ENCODE peak calls at places on chromosomes 16 and 17, in five cellular contexts. One of them, this sample, is unnamed.

GRCh38 chr17:80950466-80951120 is 41.0 kb upstream of the CHMP6 start:
- DNase-seq in transverse colon: no peak
- DNase-seq in stomach: no peak
- DNase-seq in heart left ventricle: no peak
- DNase-seq in esophagus squamous epithelium: no peak
- DNase-seq in this sample: no peak

GRCh38 chr17:27355419-27355818 is 61.5 kb downstream of the WSB1 start:
- DNase-seq in transverse colon: no peak
- DNase-seq in stomach: no peak
- DNase-seq in heart left ventricle: no peak
- DNase-seq in esophagus squamous epithelium: no peak
- DNase-seq in this sample: no peak

GRCh38 chr17:17994271-17994670 is 21.6 kb downstream of the DRC3 start:
- DNase-seq in transverse colon: no peak
- DNase-seq in stomach: peak; percentile 43
- DNase-seq in heart left ventricle: peak; percentile 62
- DNase-seq in esophagus squamous epithelium: no peak
- DNase-seq in this sample: peak; percentile 70

GRCh38 chr17:80225230-80225629 is 5.0 kb downstream of the SLC26A11 start:
- DNase-seq in transverse colon: no peak
- DNase-seq in stomach: no peak
- DNase-seq in heart left ventricle: no peak
- DNase-seq in esophagus squamous epithelium: no peak
- DNase-seq in this sample: no peak

GRCh38 chr17:55769625-55770000 is 18.8 kb downstream of the PCTP start:
- DNase-seq in transverse colon: peak; percentile 17
- DNase-seq in stomach: no peak
- DNase-seq in heart left ventricle: no peak
- DNase-seq in esophagus squamous epithelium: no peak
- DNase-seq in this sample: no peak

GRCh38 chr16:67393790-67394270 is 532 bp upstream of the TPPP3 start:
- DNase-seq in transverse colon: no peak
- DNase-seq in stomach: no peak
- DNase-seq in heart left ventricle: no peak
- DNase-seq in esophagus squamous epithelium: no peak
- DNase-seq in this sample: no peak

GRCh38 chr17:64653325-64653984 is 8.7 kb downstream of the SMURF2 start:
- DNase-seq in transverse colon: no peak
- DNase-seq in stomach: no peak
- DNase-seq in heart left ventricle: no peak
- DNase-seq in esophagus squamous epithelium: no peak
- DNase-seq in this sample: no peak

GRCh38 chr16:85129846-85130706 is 17.8 kb upstream of the CIBAR2 start:
- DNase-seq in transverse colon: no peak
- DNase-seq in stomach: no peak
- DNase-seq in heart left ventricle: no peak
- DNase-seq in esophagus squamous epithelium: no peak
- DNase-seq in this sample: no peak

GRCh38 chr16:12062343-12063003 is 85.9 kb downstream of the SNX29 start:
- DNase-seq in transverse colon: peak; percentile 65
- DNase-seq in stomach: peak; percentile 54
- DNase-seq in heart left ventricle: peak; percentile 84
- DNase-seq in esophagus squamous epithelium: peak; percentile 14
- DNase-seq in this sample: peak; percentile 50

GRCh38 chr17:59762022-59762825 is 54.8 kb downstream of the VMP1 start:
- DNase-seq in transverse colon: no peak
- DNase-seq in stomach: no peak
- DNase-seq in heart left ventricle: no peak
- DNase-seq in esophagus squamous epithelium: no peak
- DNase-seq in this sample: no peak

GRCh38 chr16:86243571-86244154 is 266.7 kb upstream of the FOXF1 start:
- DNase-seq in transverse colon: no peak
- DNase-seq in stomach: no peak
- DNase-seq in heart left ventricle: no peak
- DNase-seq in esophagus squamous epithelium: no peak
- DNase-seq in this sample: no peak
- H3K4me1 ChIP-seq in transverse colon: peaks cover 3% of the 10 kb centered on the region
- H3K4me1 ChIP-seq in stomach: no peaks in the 10 kb centered on the region
- H3K4me1 ChIP-seq in heart left ventricle: no peaks in the 10 kb centered on the region
- H3K4me1 ChIP-seq in esophagus squamous epithelium: no peaks in the 10 kb centered on the region
- H3K4me1 ChIP-seq in this sample: no peaks in the 10 kb centered on the region

DNA sequence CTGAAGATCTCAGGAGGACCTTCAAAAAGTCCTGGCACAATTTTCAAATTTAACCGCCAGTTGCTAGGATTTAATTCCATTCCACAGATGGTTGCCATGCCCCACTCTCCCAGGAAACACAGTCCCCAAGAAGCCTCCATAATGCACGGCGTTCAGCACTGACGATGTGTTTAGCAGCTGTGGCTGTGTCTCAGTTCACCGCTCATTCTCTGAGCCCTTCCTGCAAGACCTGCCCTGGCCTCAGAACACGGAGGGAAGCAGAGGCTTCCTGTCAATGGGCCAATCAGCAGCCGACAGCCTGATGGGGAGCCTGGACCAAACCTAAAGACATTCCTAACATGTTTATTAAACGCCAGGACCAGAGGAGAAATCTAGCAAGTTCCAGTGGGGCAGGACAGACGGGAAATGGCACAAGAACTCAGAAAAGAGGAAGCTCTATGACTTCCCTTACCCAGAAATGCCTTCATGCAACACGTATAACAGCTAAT is 4.9 kb downstream of the MYLK3 start:
- DNase-seq in transverse colon: no peak
- DNase-seq in stomach: no peak
- DNase-seq in heart left ventricle: peak; percentile 73
- DNase-seq in esophagus squamous epithelium: no peak
- DNase-seq in this sample: peak; percentile 60
- H3K4me3 ChIP-seq in transverse colon: no peak overlapping the region
- H3K4me3 ChIP-seq in stomach: no peak overlapping the region
- H3K4me3 ChIP-seq in heart left ventricle: peak overlapping the region; percentile 77
- H3K4me3 ChIP-seq in esophagus squamous epithelium: no peak overlapping the region
- H3K4me3 ChIP-seq in this sample: no peak overlapping the region

DNA sequence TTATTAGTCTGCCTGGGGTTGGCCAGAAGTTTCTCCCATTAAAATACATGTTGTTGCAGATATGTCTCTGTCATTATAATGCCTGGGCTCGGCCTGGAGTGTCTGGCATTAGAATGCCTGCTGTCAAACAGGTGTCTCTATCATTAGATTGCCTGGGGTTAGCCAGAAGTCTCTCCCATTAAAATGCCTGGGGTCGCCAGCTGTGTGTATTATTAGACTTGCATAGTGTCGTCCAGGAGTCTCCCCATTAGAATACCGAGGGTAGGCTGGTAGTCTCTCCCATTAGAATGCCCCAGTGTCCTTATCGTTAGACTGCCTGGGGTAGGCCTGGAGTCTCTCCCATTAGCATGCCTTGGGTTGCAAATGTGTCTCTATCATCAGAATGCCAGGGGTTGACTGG is 2270.8 kb downstream of the TP53TG3F start:
- DNase-seq in transverse colon: no peak
- DNase-seq in stomach: no peak
- DNase-seq in heart left ventricle: no peak
- DNase-seq in esophagus squamous epithelium: no peak
- DNase-seq in this sample: no peak
- H3K9me3 ChIP-seq in transverse colon: peaks cover 18% of the 10 kb centered on the region
- H3K9me3 ChIP-seq in stomach: peaks cover 100% of the 10 kb centered on the region
- H3K9me3 ChIP-seq in heart left ventricle: no peaks in the 10 kb centered on the region
- H3K9me3 ChIP-seq in esophagus squamous epithelium: peaks cover 39% of the 10 kb centered on the region
- H3K9me3 ChIP-seq in this sample: no peaks in the 10 kb centered on the region

GRCh38 chr16:81602792-81603191 is 158.2 kb downstream of the CMIP start:
- DNase-seq in transverse colon: no peak
- DNase-seq in stomach: no peak
- DNase-seq in heart left ventricle: no peak
- DNase-seq in esophagus squamous epithelium: no peak
- DNase-seq in this sample: no peak

GRCh38 chr16:81607006-81607405 is 162.4 kb downstream of the CMIP start:
- DNase-seq in transverse colon: no peak
- DNase-seq in stomach: no peak
- DNase-seq in heart left ventricle: no peak
- DNase-seq in esophagus squamous epithelium: no peak
- DNase-seq in this sample: no peak

GRCh38 chr16:81606039-81606438 is 161.4 kb downstream of the CMIP start:
- DNase-seq in transverse colon: no peak
- DNase-seq in stomach: no peak
- DNase-seq in heart left ventricle: no peak
- DNase-seq in esophagus squamous epithelium: no peak
- DNase-seq in this sample: no peak

GRCh38 chr16:81602377-81602776 is 157.8 kb downstream of the CMIP start:
- DNase-seq in transverse colon: no peak
- DNase-seq in stomach: no peak
- DNase-seq in heart left ventricle: no peak
- DNase-seq in esophagus squamous epithelium: no peak
- DNase-seq in this sample: no peak

DNA sequence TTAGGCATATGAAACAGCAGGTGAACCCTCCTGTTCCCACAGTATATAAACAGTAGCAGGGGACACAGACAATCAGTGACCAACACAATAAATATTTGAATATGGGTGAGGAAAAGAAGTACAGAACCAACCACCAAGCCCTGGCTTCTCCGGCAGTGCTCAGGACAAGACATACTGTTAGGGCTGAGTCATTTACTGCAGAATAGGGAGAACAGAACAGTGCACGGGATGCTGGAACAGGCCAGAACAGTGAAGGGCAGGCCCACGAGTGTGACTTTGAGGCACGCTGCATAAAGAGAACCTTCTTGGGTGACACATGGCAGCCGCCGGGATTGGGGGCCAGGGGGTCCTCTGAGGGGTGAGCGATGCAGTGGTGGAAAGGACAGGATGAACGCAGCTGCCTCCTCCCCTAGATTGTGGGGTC is 160.4 kb downstream of the CMIP start:
- DNase-seq in transverse colon: no peak
- DNase-seq in stomach: peak; percentile 49
- DNase-seq in heart left ventricle: no peak
- DNase-seq in esophagus squamous epithelium: no peak
- DNase-seq in this sample: no peak
- H3K4me1 ChIP-seq in transverse colon: peaks cover 31% of the 10 kb centered on the region
- H3K4me1 ChIP-seq in stomach: peaks cover 61% of the 10 kb centered on the region
- H3K4me1 ChIP-seq in heart left ventricle: peaks cover 22% of the 10 kb centered on the region
- H3K4me1 ChIP-seq in esophagus squamous epithelium: peaks cover 36% of the 10 kb centered on the region
- H3K4me1 ChIP-seq in this sample: no peaks in the 10 kb centered on the region

GRCh38 chr16:79639576-79640311 is 39.2 kb upstream of the MAF start:
- DNase-seq in transverse colon: no peak
- DNase-seq in stomach: peak; percentile 40
- DNase-seq in heart left ventricle: no peak
- DNase-seq in esophagus squamous epithelium: no peak
- DNase-seq in this sample: no peak
- H3K4me3 ChIP-seq in transverse colon: no peak overlapping the region
- H3K4me3 ChIP-seq in stomach: no peak overlapping the region
- H3K4me3 ChIP-seq in heart left ventricle: no peak overlapping the region
- H3K4me3 ChIP-seq in esophagus squamous epithelium: no peak overlapping the region
- H3K4me3 ChIP-seq in this sample: no peak overlapping the region

GRCh38 chr17:53119773-53120172 is 703.0 kb upstream of the KIF2B start:
- DNase-seq in transverse colon: no peak
- DNase-seq in stomach: no peak
- DNase-seq in heart left ventricle: no peak
- DNase-seq in esophagus squamous epithelium: no peak
- DNase-seq in this sample: no peak

GRCh38 chr17:53122966-53123365 is 699.8 kb upstream of the KIF2B start:
- DNase-seq in transverse colon: no peak
- DNase-seq in stomach: no peak
- DNase-seq in heart left ventricle: no peak
- DNase-seq in esophagus squamous epithelium: no peak
- DNase-seq in this sample: no peak

GRCh38 chr17:53118948-53119347 is 703.8 kb upstream of the KIF2B start:
- DNase-seq in transverse colon: no peak
- DNase-seq in stomach: no peak
- DNase-seq in heart left ventricle: no peak
- DNase-seq in esophagus squamous epithelium: no peak
- DNase-seq in this sample: no peak
- H3K9me3 ChIP-seq in transverse colon: no peaks in the 10 kb centered on the region
- H3K9me3 ChIP-seq in stomach: peaks cover 14% of the 10 kb centered on the region
- H3K9me3 ChIP-seq in heart left ventricle: no peaks in the 10 kb centered on the region
- H3K9me3 ChIP-seq in esophagus squamous epithelium: peaks cover 8% of the 10 kb centered on the region
- H3K9me3 ChIP-seq in this sample: no peaks in the 10 kb centered on the region

DNA sequence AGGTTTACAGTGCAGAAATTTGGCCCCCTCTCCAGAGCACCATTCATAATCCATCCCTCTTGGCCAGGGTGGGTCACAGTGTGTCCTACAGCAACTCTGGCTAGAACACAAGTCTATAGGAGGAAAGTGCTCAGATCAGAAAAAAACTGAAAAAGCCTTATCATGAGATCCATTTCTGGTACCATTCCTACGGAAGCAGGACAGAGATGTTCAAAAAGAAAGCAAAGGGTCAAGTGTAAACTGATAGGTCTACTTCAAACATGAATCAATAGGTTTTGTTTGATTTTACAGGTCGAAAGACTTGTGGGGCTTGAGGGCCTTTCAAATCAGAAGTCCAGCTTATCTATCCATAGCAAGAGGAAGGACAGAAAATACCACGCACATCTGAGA is 326.4 kb downstream of the SOX9 start:
- DNase-seq in transverse colon: no peak
- DNase-seq in stomach: no peak
- DNase-seq in heart left ventricle: no peak
- DNase-seq in esophagus squamous epithelium: no peak
- DNase-seq in this sample: no peak
- H3K4me1 ChIP-seq in transverse colon: peaks cover 55% of the 10 kb centered on the region
- H3K4me1 ChIP-seq in stomach: peaks cover 34% of the 10 kb centered on the region
- H3K4me1 ChIP-seq in heart left ventricle: no peaks in the 10 kb centered on the region
- H3K4me1 ChIP-seq in esophagus squamous epithelium: no peaks in the 10 kb centered on the region
- H3K4me1 ChIP-seq in this sample: no peaks in the 10 kb centered on the region

GRCh38 chr17:9239821-9240658 is 218.7 kb downstream of the NTN1 start:
- DNase-seq in transverse colon: peak; percentile 78
- DNase-seq in stomach: peak; percentile 71
- DNase-seq in heart left ventricle: peak; percentile 86
- DNase-seq in esophagus squamous epithelium: no peak
- DNase-seq in this sample: peak; percentile 66
- H3K4me3 ChIP-seq in transverse colon: peak overlapping the region; percentile 50
- H3K4me3 ChIP-seq in stomach: peak overlapping the region; percentile 54
- H3K4me3 ChIP-seq in heart left ventricle: peak overlapping the region; percentile 72
- H3K4me3 ChIP-seq in esophagus squamous epithelium: peak overlapping the region; percentile 40
- H3K4me3 ChIP-seq in this sample: peak overlapping the region; percentile 60

This sample was measured in testis.